ENCODE peak calls at places on chromosomes 16 and 17, in nine cellular contexts. I is HepG2, F is HCT116, G is right lobe of liver, S is adrenal gland, X is transverse colon, V is suprapubic skin, P is sigmoid colon, O is IMR-90. E is an unnamed sample.

GRCh38 chr17:41972571-41973411 is 6.2 kb downstream of the CNP start:
- DNase-seq in F (no peak), O (no peak), P (no peak), G (peak; percentile 79), V (no peak), I (no peak), S (no peak), X (no peak), E (peak; percentile 84)

GRCh38 chr16:73053379-73054130 is 5.6 kb upstream of the ZFHX3 start:
- DNase-seq in V (no peak), G (no peak), S (no peak), F (peak; percentile 55), I (peak; percentile 75), X (no peak), O (peak; percentile 75), P (peak; percentile 70), E (no peak)

GRCh38 chr16:82631701-82632685 is 5.2 kb downstream of the CDH13 start:
- DNase-seq in X (no peak), V (no peak), P (peak; percentile 29), O (peak; percentile 33), S (no peak), G (no peak), F (no peak), I (no peak), E (peak; percentile 90)

GRCh38 chr17:82870541-82870940 is 30.7 kb upstream of the ZNF750 start:
- DNase-seq in V (no peak), X (no peak), P (no peak), O (no peak), S (no peak), F (no peak), G (peak; percentile 37), I (no peak), E (no peak)

GRCh38 chr16:84169765-84170310 is 17.0 kb downstream of the TAF1C start:
- DNase-seq in O (no peak), S (no peak), V (no peak), G (no peak), F (no peak), P (no peak), X (no peak), I (no peak), E (no peak)

GRCh38 chr16:15843635-15844279 is 13.1 kb downstream of the MYH11 start:
- DNase-seq in V (no peak), G (no peak), F (no peak), S (no peak), X (no peak), I (no peak), P (no peak), O (peak; percentile 69), E (no peak)

GRCh38 chr17:28643979-28644781 is 778 bp downstream of the BLTP2 start:
- DNase-seq in O (peak; percentile 55), P (peak; percentile 69), S (peak; percentile 60), G (peak; percentile 66), F (peak; percentile 31), V (no peak), X (peak; percentile 59), I (peak; percentile 51), E (peak; percentile 39)

GRCh38 chr16:15521758-15522509 is 87.5 kb downstream of the BMERB1 start:
- DNase-seq in G (no peak), O (no peak), F (no peak), X (no peak), V (no peak), P (no peak), I (no peak), S (peak; percentile 33), E (no peak)

GRCh38 chr17:59668816-59669215 is 38.4 kb downstream of the PTRH2 start:
- DNase-seq in I (no peak), S (no peak), O (peak; percentile 97), P (no peak), F (peak; percentile 49), X (no peak), G (no peak), V (no peak), E (no peak)

GRCh38 chr16:59783191-59783590 is 1049.1 kb upstream of the GOT2 start:
- DNase-seq in G (no peak), V (no peak), O (peak; percentile 7), S (no peak), P (no peak), F (no peak), X (no peak), I (no peak), E (no peak)

GRCh38 chr16:53372942-53373871 is 61.1 kb upstream of the RBL2 start:
- DNase-seq in V (no peak), X (peak; percentile 76), P (no peak), I (no peak), O (no peak), S (no peak), G (peak; percentile 56), F (peak; percentile 35), E (no peak)

GRCh38 chr16:69833357-69833781 is 71.2 kb downstream of the WWP2 start:
- DNase-seq in V (no peak), I (no peak), X (no peak), F (no peak), P (no peak), S (peak; percentile 36), O (peak; percentile 51), G (no peak), E (no peak)

GRCh38 chr17:76866774-76867577 is 1.2 kb upstream of the MGAT5B start:
- DNase-seq in V (no peak), X (no peak), P (no peak), G (no peak), S (no peak), I (no peak), O (peak; percentile 60), F (no peak), E (no peak)

GRCh38 chr17:12567077-12568053 is 98.3 kb upstream of the MYOCD start:
- DNase-seq in O (no peak), P (no peak), I (no peak), F (no peak), S (no peak), V (no peak), X (no peak), G (no peak), E (no peak)

GRCh38 chr17:39650121-39650579 is 13.2 kb downstream of the STARD3 start:
- DNase-seq in X (no peak), V (no peak), F (peak; percentile 82), S (no peak), P (no peak), G (no peak), O (no peak), I (no peak), E (no peak)
- TF ChIP-seq POLR2A in X (no peak), V (no peak), F (no peak), S (no peak), P (no peak), G (no peak), O (no peak), I (no peak), E (no peak)

GRCh38 chr17:78707923-78708322 is 74.2 kb downstream of the CYTH1 start:
- DNase-seq in F (no peak), X (no peak), G (no peak), P (no peak), I (no peak), S (no peak), O (no peak), V (no peak), E (no peak)

GRCh38 chr17:78705071-78705470 is 77.0 kb downstream of the CYTH1 start:
- DNase-seq in V (no peak), S (no peak), G (no peak), F (no peak), O (no peak), I (no peak), X (no peak), P (no peak), E (no peak)

GRCh38 chr17:78708510-78708973 is 73.5 kb downstream of the CYTH1 start:
- DNase-seq in P (peak; percentile 86), X (peak; percentile 70), O (peak; percentile 83), V (peak; percentile 85), F (peak; percentile 56), S (peak; percentile 71), G (peak; percentile 80), I (peak; percentile 85), E (peak; percentile 52)

GRCh38 chr17:78706271-78706915 is 75.7 kb downstream of the CYTH1 start:
- DNase-seq in I (no peak), P (no peak), S (no peak), O (peak; percentile 58), X (peak; percentile 20), G (no peak), F (no peak), V (no peak), E (no peak)

GRCh38 chr17:78707016-78707415 is 75.1 kb downstream of the CYTH1 start:
- DNase-seq in X (no peak), G (no peak), O (no peak), P (no peak), S (no peak), V (no peak), F (no peak), I (no peak), E (no peak)
- H3K4me1 ChIP-seq in X (peaks cover 11% of the 10 kb centered on the region), G (peaks cover 7% of the 10 kb centered on the region), O (peaks cover 4% of the 10 kb centered on the region), P (peaks cover 23% of the 10 kb centered on the region), S (peaks cover 26% of the 10 kb centered on the region), V (peaks cover 38% of the 10 kb centered on the region), F (peaks cover 14% of the 10 kb centered on the region), I (peaks cover 10% of the 10 kb centered on the region), E (peaks cover 13% of the 10 kb centered on the region)

DNA sequence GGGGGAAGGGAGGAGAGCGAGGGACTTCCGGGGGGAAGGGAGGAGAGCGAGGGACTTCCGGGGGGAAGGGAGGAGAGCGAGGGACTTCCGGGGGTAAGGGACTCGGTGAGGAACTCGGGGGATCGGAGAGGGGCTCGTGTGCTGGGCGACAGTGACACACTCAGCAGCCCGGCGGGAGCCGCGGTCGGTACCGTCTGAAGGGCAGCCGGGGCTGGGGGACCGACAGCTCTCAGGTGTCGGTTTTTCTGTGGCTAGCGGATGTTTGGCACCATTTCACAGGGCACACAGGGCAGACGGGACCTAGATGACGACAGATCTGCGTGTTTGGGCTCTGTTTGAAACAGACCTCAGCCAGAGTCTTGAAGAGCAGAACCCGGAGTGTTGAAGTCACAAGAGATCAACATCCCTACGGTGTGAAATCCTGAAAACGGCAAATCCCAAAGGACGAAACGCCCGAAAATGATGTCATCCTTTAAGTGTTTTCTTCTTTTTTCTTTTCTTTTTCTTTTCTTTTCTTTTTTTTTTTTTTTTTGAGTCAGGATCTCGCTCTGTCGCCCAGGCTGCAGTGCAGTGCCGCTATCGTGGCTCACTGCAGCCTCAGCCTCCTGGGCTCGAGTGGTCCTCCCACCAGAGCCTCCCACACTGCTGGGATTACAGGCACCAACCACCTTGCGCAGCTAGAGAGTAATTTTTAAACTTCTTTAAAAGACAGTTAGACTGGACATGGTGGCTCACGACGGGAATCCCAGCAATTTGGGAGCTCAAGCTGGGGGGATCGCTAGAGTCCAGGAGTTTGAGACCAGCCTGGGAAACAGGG is 23.9 kb downstream of the ZNF778 start:
- DNase-seq in G (peak; percentile 73), V (peak; percentile 87), I (peak; percentile 82), X (peak; percentile 74), S (peak; percentile 77), F (peak; percentile 79), O (peak; percentile 82), P (peak; percentile 89), E (peak; percentile 74)
- TF ChIP-seq POLR2A in G (peak; percentile 82), V (no peak), I (peak; percentile 98), X (peak; percentile 88), S (peak; percentile 88), F (peak; percentile 93), O (peak; percentile 91), P (peak; percentile 80), E (peak; percentile 82)

DNA sequence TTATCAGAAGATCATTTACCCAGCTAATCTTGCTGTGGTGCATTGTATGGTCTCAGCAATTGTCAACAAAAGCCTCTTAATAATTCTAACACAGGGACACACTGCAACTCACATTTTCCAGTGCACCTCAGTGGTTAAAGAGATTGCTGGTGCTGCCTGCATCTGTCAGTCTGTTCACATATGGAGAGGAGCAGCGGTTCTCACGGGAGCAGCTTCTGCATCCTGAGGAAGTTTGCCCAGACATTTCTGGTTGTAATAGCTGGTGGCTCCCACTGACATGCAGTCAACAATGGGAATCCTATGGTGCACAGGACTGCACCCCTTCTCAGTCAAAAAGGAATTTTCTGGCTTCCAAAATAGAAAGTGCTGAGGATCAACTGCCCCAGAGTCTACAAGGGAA is 7.8 kb downstream of the GGA2 start:
- DNase-seq in V (no peak), X (no peak), P (no peak), S (no peak), F (no peak), G (no peak), I (no peak), O (no peak), E (no peak)
- H3K4me1 ChIP-seq in V (peaks cover 85% of the 10 kb centered on the region), X (peaks cover 38% of the 10 kb centered on the region), P (peaks cover 29% of the 10 kb centered on the region), S (peaks cover 92% of the 10 kb centered on the region), F (peaks cover 49% of the 10 kb centered on the region), G (peaks cover 15% of the 10 kb centered on the region), I (peaks cover 61% of the 10 kb centered on the region), O (peaks cover 11% of the 10 kb centered on the region), E (peaks cover 23% of the 10 kb centered on the region)